ENCODE peak calls at places on chromosomes 12 and 14, in five cellular contexts. One of them, this sample, is unnamed.

GRCh38 chr14:68466491-68466977 is 326.3 kb downstream of the ZFP36L1 start:
- DNase-seq in psoas muscle: no peak
- DNase-seq in body of pancreas: no peak
- DNase-seq in WERI-Rb-1: no peak
- DNase-seq in MM.1S: no peak
- DNase-seq in this sample: peak

GRCh38 chr14:77076118-77076631 is 21.9 kb upstream of the CIPC start:
- DNase-seq in MM.1S: no peak
- DNase-seq in body of pancreas: no peak
- DNase-seq in psoas muscle: peak
- DNase-seq in WERI-Rb-1: no peak
- DNase-seq in this sample: no peak

GRCh38 chr12:64968989-64969819 is 144.8 kb downstream of the TBC1D30 start:
- DNase-seq in WERI-Rb-1: no peak
- DNase-seq in psoas muscle: no peak
- DNase-seq in MM.1S: peak
- DNase-seq in body of pancreas: no peak
- DNase-seq in this sample: peak

GRCh38 chr14:101105045-101105444 is 201.5 kb upstream of the RTL1 start:
- DNase-seq in psoas muscle: no peak
- DNase-seq in body of pancreas: no peak
- DNase-seq in WERI-Rb-1: no peak
- DNase-seq in MM.1S: no peak
- DNase-seq in this sample: no peak

GRCh38 chr12:45337835-45338234 is 121.9 kb downstream of the ANO6 start:
- DNase-seq in MM.1S: no peak
- DNase-seq in body of pancreas: no peak
- DNase-seq in psoas muscle: no peak
- DNase-seq in WERI-Rb-1: no peak
- DNase-seq in this sample: no peak

GRCh38 chr14:34981743-34982420 is 910 bp upstream of the SRP54 start:
- DNase-seq in body of pancreas: peak
- DNase-seq in WERI-Rb-1: peak
- DNase-seq in MM.1S: peak
- DNase-seq in psoas muscle: no peak
- DNase-seq in this sample: no peak

GRCh38 chr14:91193069-91193468 is 51.4 kb downstream of the GPR68 start:
- DNase-seq in WERI-Rb-1: no peak
- DNase-seq in psoas muscle: no peak
- DNase-seq in body of pancreas: no peak
- DNase-seq in MM.1S: no peak
- DNase-seq in this sample: no peak

GRCh38 chr12:52444647-52445595 is 7.0 kb downstream of the KRT6B start:
- DNase-seq in MM.1S: no peak
- DNase-seq in WERI-Rb-1: no peak
- DNase-seq in body of pancreas: no peak
- DNase-seq in psoas muscle: no peak
- DNase-seq in this sample: no peak

GRCh38 chr14:24062216-24062980 is 9.0 kb upstream of the CPNE6 start:
- DNase-seq in psoas muscle: no peak
- DNase-seq in body of pancreas: peak
- DNase-seq in MM.1S: no peak
- DNase-seq in WERI-Rb-1: no peak
- DNase-seq in this sample: no peak

GRCh38 chr12:58453306-58453705 is 467.0 kb downstream of the LRIG3 start:
- DNase-seq in psoas muscle: no peak
- DNase-seq in body of pancreas: no peak
- DNase-seq in WERI-Rb-1: no peak
- DNase-seq in MM.1S: no peak
- DNase-seq in this sample: no peak

GRCh38 chr12:49389092-49389703 is 21.9 kb downstream of the SPATS2 start:
- DNase-seq in psoas muscle: peak
- DNase-seq in WERI-Rb-1: no peak
- DNase-seq in MM.1S: no peak
- DNase-seq in body of pancreas: no peak
- DNase-seq in this sample: no peak

GRCh38 chr12:110776410-110776809 is 33.7 kb upstream of the PPP1CC start:
- DNase-seq in psoas muscle: no peak
- DNase-seq in WERI-Rb-1: no peak
- DNase-seq in MM.1S: peak
- DNase-seq in body of pancreas: no peak
- DNase-seq in this sample: no peak

GRCh38 chr14:29926701-29927595 is 699 bp downstream of the PRKD1 start:
- DNase-seq in body of pancreas: peak
- DNase-seq in MM.1S: peak
- DNase-seq in WERI-Rb-1: peak
- DNase-seq in psoas muscle: peak
- DNase-seq in this sample: no peak

GRCh38 chr14:68969278-68969677 is 9.8 kb downstream of the ACTN1 start:
- DNase-seq in WERI-Rb-1: no peak
- DNase-seq in body of pancreas: no peak
- DNase-seq in psoas muscle: no peak
- DNase-seq in MM.1S: no peak
- DNase-seq in this sample: no peak

GRCh38 chr12:113403435-113404415 is at the start of gene SDS:
- DNase-seq in MM.1S: no peak
- DNase-seq in body of pancreas: peak
- DNase-seq in psoas muscle: no peak
- DNase-seq in WERI-Rb-1: no peak
- DNase-seq in this sample: no peak

GRCh38 chr12:109134186-109134917 is 18.0 kb downstream of the ACACB start:
- DNase-seq in MM.1S: no peak
- DNase-seq in body of pancreas: peak
- DNase-seq in WERI-Rb-1: peak
- DNase-seq in psoas muscle: peak
- DNase-seq in this sample: no peak

GRCh38 chr14:64554551-64554950 is 4.8 kb downstream of the PPP1R36 start:
- DNase-seq in WERI-Rb-1: no peak
- DNase-seq in body of pancreas: no peak
- DNase-seq in MM.1S: no peak
- DNase-seq in psoas muscle: no peak
- DNase-seq in this sample: no peak

GRCh38 chr12:48985475-48985897 is 7.4 kb downstream of the WNT1 start:
- DNase-seq in psoas muscle: peak
- DNase-seq in body of pancreas: no peak
- DNase-seq in MM.1S: no peak
- DNase-seq in WERI-Rb-1: no peak
- DNase-seq in this sample: no peak

GRCh38 chr14:100864960-100865681 is 38.4 kb downstream of the RTL1 start:
- DNase-seq in WERI-Rb-1: no peak
- DNase-seq in body of pancreas: no peak
- DNase-seq in MM.1S: no peak
- DNase-seq in psoas muscle: peak
- DNase-seq in this sample: no peak

GRCh38 chr12:1692895-1693294 is 2.0 kb downstream of the ADIPOR2 start:
- DNase-seq in WERI-Rb-1: no peak
- DNase-seq in MM.1S: no peak
- DNase-seq in psoas muscle: no peak
- DNase-seq in body of pancreas: no peak
- DNase-seq in this sample: no peak

GRCh38 chr14:28142400-28143015 is 624.1 kb upstream of the FOXG1 start:
- DNase-seq in MM.1S: no peak
- DNase-seq in WERI-Rb-1: no peak
- DNase-seq in psoas muscle: no peak
- DNase-seq in body of pancreas: no peak
- DNase-seq in this sample: no peak

GRCh38 chr12:53842686-53843085 is 90.9 kb upstream of the CISTR start:
- DNase-seq in MM.1S: no peak
- DNase-seq in body of pancreas: no peak
- DNase-seq in psoas muscle: no peak
- DNase-seq in WERI-Rb-1: no peak
- DNase-seq in this sample: no peak

GRCh38 chr14:36069535-36069900 is 107.0 kb downstream of the PTCSC3 start:
- DNase-seq in MM.1S: peak
- DNase-seq in WERI-Rb-1: peak
- DNase-seq in psoas muscle: no peak
- DNase-seq in body of pancreas: peak
- DNase-seq in this sample: no peak

GRCh38 chr14:64201296-64201695 is 92.9 kb downstream of the ESR2 start:
- DNase-seq in WERI-Rb-1: no peak
- DNase-seq in MM.1S: no peak
- DNase-seq in body of pancreas: no peak
- DNase-seq in psoas muscle: no peak
- DNase-seq in this sample: no peak

GRCh38 chr12:47024463-47024862 is 55.0 kb upstream of the PCED1B start:
- DNase-seq in WERI-Rb-1: no peak
- DNase-seq in MM.1S: no peak
- DNase-seq in psoas muscle: no peak
- DNase-seq in body of pancreas: no peak
- DNase-seq in this sample: no peak

GRCh38 chr14:89625208-89625987 is 208.4 kb upstream of the FOXN3 start:
- DNase-seq in MM.1S: no peak
- DNase-seq in psoas muscle: peak
- DNase-seq in WERI-Rb-1: no peak
- DNase-seq in body of pancreas: peak
- DNase-seq in this sample: no peak

GRCh38 chr14:81192594-81192993 is 28.2 kb downstream of the GTF2A1 start:
- DNase-seq in MM.1S: peak
- DNase-seq in WERI-Rb-1: no peak
- DNase-seq in body of pancreas: no peak
- DNase-seq in psoas muscle: no peak
- DNase-seq in this sample: no peak

GRCh38 chr12:93377252-93377542 is 528 bp upstream of the NUDT4 start:
- DNase-seq in WERI-Rb-1: no peak
- DNase-seq in body of pancreas: no peak
- DNase-seq in MM.1S: no peak
- DNase-seq in psoas muscle: no peak
- DNase-seq in this sample: no peak

GRCh38 chr12:93373847-93374723 is 3.6 kb upstream of the NUDT4 start:
- DNase-seq in psoas muscle: no peak
- DNase-seq in MM.1S: no peak
- DNase-seq in body of pancreas: no peak
- DNase-seq in WERI-Rb-1: no peak
- DNase-seq in this sample: no peak

GRCh38 chr12:93378373-93379310 is 917 bp downstream of the NUDT4 start:
- DNase-seq in MM.1S: peak
- DNase-seq in psoas muscle: peak
- DNase-seq in WERI-Rb-1: peak
- DNase-seq in body of pancreas: peak
- DNase-seq in this sample: no peak

GRCh38 chr12:93376436-93377251 is 1.1 kb upstream of the NUDT4 start:
- DNase-seq in WERI-Rb-1: peak
- DNase-seq in body of pancreas: no peak
- DNase-seq in MM.1S: no peak
- DNase-seq in psoas muscle: no peak
- DNase-seq in this sample: no peak

DNA sequence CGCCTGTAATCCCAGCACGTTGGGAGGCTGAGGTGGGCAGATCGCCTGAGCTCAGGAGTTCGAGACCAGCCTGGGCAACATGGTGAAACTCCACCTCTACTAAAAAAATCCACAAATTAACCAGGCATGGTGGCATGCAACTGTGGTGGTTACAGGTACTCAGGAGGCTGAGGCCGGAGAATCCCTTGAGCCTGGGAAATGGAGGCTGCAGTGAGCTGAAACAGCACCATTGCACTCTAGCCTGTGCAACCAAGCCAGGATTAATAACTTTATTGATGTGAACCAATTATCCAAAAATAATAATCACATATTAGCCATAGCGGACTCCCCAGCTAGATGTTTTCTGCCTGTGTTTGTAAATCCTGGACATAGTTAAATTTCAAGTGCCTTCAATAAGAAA is 1.8 kb upstream of the NUDT4 start:
- DNase-seq in body of pancreas: no peak
- DNase-seq in MM.1S: no peak
- DNase-seq in psoas muscle: no peak
- DNase-seq in WERI-Rb-1: no peak
- DNase-seq in this sample: no peak
- H3K4me3 ChIP-seq in body of pancreas: no peak
- H3K4me3 ChIP-seq in MM.1S: no peak
- H3K4me3 ChIP-seq in psoas muscle: peak
- H3K4me3 ChIP-seq in WERI-Rb-1: no peak
- H3K4me3 ChIP-seq in this sample: no peak

DNA sequence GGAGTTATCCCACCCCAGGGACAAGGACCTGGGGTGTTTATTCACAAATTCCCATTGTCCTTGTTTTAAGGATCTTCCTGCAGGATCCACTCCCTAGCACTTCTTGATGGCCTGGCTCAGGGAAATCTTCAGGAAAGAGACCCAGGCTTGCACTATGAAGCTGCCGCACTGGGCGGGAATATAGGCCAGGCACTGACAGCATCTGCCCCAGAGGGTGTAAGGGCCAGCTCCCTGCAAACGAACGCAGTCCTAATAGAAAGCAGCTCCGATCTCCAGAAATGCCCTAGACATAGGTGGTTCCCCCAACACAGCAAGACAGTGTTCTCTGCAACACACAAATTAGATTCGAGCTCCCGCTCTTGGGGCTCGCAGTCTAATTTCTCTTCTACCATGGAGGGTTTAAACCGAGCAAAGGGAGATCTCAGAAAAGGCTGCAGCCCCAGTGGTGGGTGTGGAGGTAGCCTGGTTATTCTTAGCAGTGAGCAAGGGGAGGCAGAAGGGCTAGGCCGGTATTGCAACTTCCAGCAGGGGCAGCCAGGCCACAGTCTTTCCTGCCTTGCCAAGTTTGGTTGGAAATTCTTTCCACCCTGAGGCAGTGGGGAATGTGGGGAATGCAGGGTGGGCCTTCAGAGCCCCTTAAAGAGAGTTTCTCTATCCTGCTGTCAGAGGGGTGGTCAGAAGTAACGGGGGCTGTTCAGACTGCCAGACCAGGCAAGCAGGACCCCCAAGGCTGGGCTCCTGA is 16.1 kb upstream of the WSCD2 start:
- DNase-seq in psoas muscle: no peak
- DNase-seq in WERI-Rb-1: no peak
- DNase-seq in MM.1S: no peak
- DNase-seq in body of pancreas: no peak
- DNase-seq in this sample: no peak
- TF ChIP-seq CTCF in psoas muscle: no peak
- TF ChIP-seq CTCF in WERI-Rb-1: no peak
- TF ChIP-seq CTCF in MM.1S: no peak
- TF ChIP-seq CTCF in body of pancreas: no peak
- TF ChIP-seq CTCF in this sample: no peak

GRCh38 chr14:103126873-103127304 is 3.6 kb downstream of the TNFAIP2 start:
- DNase-seq in WERI-Rb-1: peak
- DNase-seq in psoas muscle: peak
- DNase-seq in body of pancreas: peak
- DNase-seq in MM.1S: no peak
- DNase-seq in this sample: no peak
- H3K4me3 ChIP-seq in WERI-Rb-1: peak
- H3K4me3 ChIP-seq in psoas muscle: peak
- H3K4me3 ChIP-seq in body of pancreas: no peak
- H3K4me3 ChIP-seq in MM.1S: no peak
- H3K4me3 ChIP-seq in this sample: peak

DNA sequence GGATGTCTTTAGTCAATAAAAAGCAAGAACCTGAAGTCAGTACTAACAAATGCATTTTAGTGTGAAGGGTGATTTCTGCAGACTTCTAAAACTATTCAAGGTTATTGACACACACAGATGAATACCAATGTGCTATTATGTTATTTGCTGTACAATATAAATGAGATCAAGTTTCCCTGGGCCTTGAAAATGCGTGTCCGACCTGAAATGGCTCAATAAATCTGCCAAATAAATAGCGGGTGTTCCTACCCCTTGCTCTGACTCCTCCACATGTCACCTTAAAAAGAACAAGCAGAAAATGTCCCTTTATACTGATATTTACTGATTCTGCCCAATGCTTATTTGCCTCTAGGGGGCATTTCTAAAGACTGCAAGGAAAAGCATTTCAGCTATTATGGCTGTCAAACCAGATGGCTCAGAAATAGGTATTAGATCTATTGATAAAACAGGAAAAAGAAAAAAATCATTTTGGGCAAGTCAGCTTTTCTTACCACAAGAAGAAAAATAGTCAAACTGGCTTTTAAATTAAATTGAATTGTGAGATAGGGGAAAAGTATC is 367.3 kb upstream of the KITLG start:
- DNase-seq in WERI-Rb-1: no peak
- DNase-seq in body of pancreas: no peak
- DNase-seq in MM.1S: no peak
- DNase-seq in psoas muscle: no peak
- DNase-seq in this sample: no peak
- TF ChIP-seq CTCF in WERI-Rb-1: no peak
- TF ChIP-seq CTCF in body of pancreas: no peak
- TF ChIP-seq CTCF in MM.1S: peak
- TF ChIP-seq CTCF in psoas muscle: no peak
- TF ChIP-seq CTCF in this sample: no peak

This sample was measured in BJ.